ENCODE peak calls at places on chromosomes 2 and 18, in six cellular contexts. One of them, this sample, is unnamed. For H3K27me3 and H3K9me3, the result is how much of the 10 kb centered on the place peaks cover.

GRCh38 chr2:240739797-240740196 is 48.1 kb downstream of the AQP12A start:
- DNase-seq in HCT116: no peak
- DNase-seq in MG63: no peak
- DNase-seq in sigmoid colon: no peak
- DNase-seq in GM12878: no peak
- DNase-seq in MM.1S: no peak
- DNase-seq in this sample: no peak

GRCh38 chr2:97732436-97733340 is 19.3 kb downstream of the ZAP70 start:
- DNase-seq in GM12878: no peak
- DNase-seq in sigmoid colon: no peak
- DNase-seq in MM.1S: no peak
- DNase-seq in MG63: no peak
- DNase-seq in HCT116: no peak
- DNase-seq in this sample: no peak

GRCh38 chr18:7758764-7759163 is 191.6 kb downstream of the PTPRM start:
- DNase-seq in HCT116: no peak
- DNase-seq in MM.1S: no peak
- DNase-seq in GM12878: no peak
- DNase-seq in MG63: no peak
- DNase-seq in sigmoid colon: no peak
- DNase-seq in this sample: no peak

GRCh38 chr18:73842795-73843394 is 304.7 kb downstream of the FBXO15 start:
- DNase-seq in GM12878: peak
- DNase-seq in HCT116: peak
- DNase-seq in MM.1S: peak
- DNase-seq in MG63: peak
- DNase-seq in sigmoid colon: no peak
- DNase-seq in this sample: peak

GRCh38 chr2:197306691-197307030 is 3.9 kb downstream of the ANKRD44 start:
- DNase-seq in MG63: peak
- DNase-seq in HCT116: no peak
- DNase-seq in GM12878: no peak
- DNase-seq in sigmoid colon: peak
- DNase-seq in MM.1S: peak
- DNase-seq in this sample: no peak

GRCh38 chr2:77778917-77779316 is 256.7 kb upstream of the LRRTM4 start:
- DNase-seq in GM12878: no peak
- DNase-seq in MG63: no peak
- DNase-seq in HCT116: no peak
- DNase-seq in MM.1S: no peak
- DNase-seq in sigmoid colon: no peak
- DNase-seq in this sample: no peak

GRCh38 chr2:107525420-107525819 is 301.3 kb upstream of the RGPD4 start:
- DNase-seq in sigmoid colon: no peak
- DNase-seq in MG63: peak
- DNase-seq in MM.1S: no peak
- DNase-seq in HCT116: no peak
- DNase-seq in GM12878: no peak
- DNase-seq in this sample: no peak

GRCh38 chr18:24792164-24792563 is 331.7 kb downstream of the HRH4 start:
- DNase-seq in sigmoid colon: no peak
- DNase-seq in MM.1S: no peak
- DNase-seq in GM12878: no peak
- DNase-seq in HCT116: no peak
- DNase-seq in MG63: peak
- DNase-seq in this sample: no peak

GRCh38 chr2:46490521-46491141 is 11.3 kb downstream of the TMEM247 start:
- DNase-seq in MG63: no peak
- DNase-seq in GM12878: no peak
- DNase-seq in HCT116: no peak
- DNase-seq in MM.1S: no peak
- DNase-seq in sigmoid colon: peak
- DNase-seq in this sample: no peak

GRCh38 chr18:13227910-13228309 is 9.3 kb downstream of the LDLRAD4 start:
- DNase-seq in MG63: no peak
- DNase-seq in MM.1S: no peak
- DNase-seq in HCT116: no peak
- DNase-seq in sigmoid colon: no peak
- DNase-seq in GM12878: no peak
- DNase-seq in this sample: no peak

GRCh38 chr2:177692828-177693269 is 300.3 kb downstream of the AGPS start:
- DNase-seq in sigmoid colon: no peak
- DNase-seq in MM.1S: no peak
- DNase-seq in GM12878: no peak
- DNase-seq in HCT116: no peak
- DNase-seq in MG63: no peak
- DNase-seq in this sample: no peak

GRCh38 chr2:181678033-181678586 is 2.2 kb downstream of the NEUROD1 start:
- DNase-seq in sigmoid colon: peak
- DNase-seq in MG63: peak
- DNase-seq in MM.1S: no peak
- DNase-seq in HCT116: no peak
- DNase-seq in GM12878: no peak
- DNase-seq in this sample: peak

GRCh38 chr2:237600205-237600846 is 9.8 kb upstream of the RAB17 start:
- DNase-seq in sigmoid colon: peak
- DNase-seq in MM.1S: peak
- DNase-seq in HCT116: no peak
- DNase-seq in GM12878: no peak
- DNase-seq in MG63: peak
- DNase-seq in this sample: no peak

GRCh38 chr2:157333304-157334047 is 7.9 kb upstream of the ERMN start:
- DNase-seq in GM12878: no peak
- DNase-seq in MG63: no peak
- DNase-seq in sigmoid colon: no peak
- DNase-seq in HCT116: no peak
- DNase-seq in MM.1S: no peak
- DNase-seq in this sample: no peak

GRCh38 chr2:54416166-54416798 is 39.8 kb upstream of the SPTBN1 start:
- DNase-seq in GM12878: no peak
- DNase-seq in sigmoid colon: no peak
- DNase-seq in MM.1S: no peak
- DNase-seq in MG63: no peak
- DNase-seq in HCT116: no peak
- DNase-seq in this sample: no peak

GRCh38 chr18:34659579-34660517 is 50.2 kb upstream of the DTNA start:
- DNase-seq in HCT116: peak
- DNase-seq in MG63: peak
- DNase-seq in sigmoid colon: peak
- DNase-seq in MM.1S: no peak
- DNase-seq in GM12878: no peak
- DNase-seq in this sample: no peak

GRCh38 chr18:70154591-70155194 is 50.8 kb downstream of the RTTN start:
- DNase-seq in sigmoid colon: no peak
- DNase-seq in HCT116: no peak
- DNase-seq in MG63: no peak
- DNase-seq in GM12878: no peak
- DNase-seq in MM.1S: no peak
- DNase-seq in this sample: no peak

GRCh38 chr18:4524096-4524495 is 69.0 kb upstream of the DLGAP1 start:
- DNase-seq in HCT116: no peak
- DNase-seq in MM.1S: no peak
- DNase-seq in sigmoid colon: no peak
- DNase-seq in GM12878: no peak
- DNase-seq in MG63: no peak
- DNase-seq in this sample: no peak

GRCh38 chr2:28457237-28457636 is 38.6 kb upstream of the PLB1 start:
- DNase-seq in HCT116: no peak
- DNase-seq in MM.1S: no peak
- DNase-seq in sigmoid colon: peak
- DNase-seq in MG63: no peak
- DNase-seq in GM12878: no peak
- DNase-seq in this sample: no peak

GRCh38 chr2:158969162-158969716 is 799 bp downstream of the TANC1 start:
- DNase-seq in sigmoid colon: no peak
- DNase-seq in MG63: no peak
- DNase-seq in HCT116: no peak
- DNase-seq in GM12878: no peak
- DNase-seq in MM.1S: no peak
- DNase-seq in this sample: no peak

GRCh38 chr2:144183744-144184143 is 336.2 kb downstream of the ZEB2 start:
- DNase-seq in HCT116: no peak
- DNase-seq in MM.1S: no peak
- DNase-seq in sigmoid colon: no peak
- DNase-seq in MG63: no peak
- DNase-seq in GM12878: peak
- DNase-seq in this sample: peak

GRCh38 chr2:241773511-241774418 is 2.9 kb upstream of the GAL3ST2 start:
- DNase-seq in sigmoid colon: peak
- DNase-seq in MM.1S: no peak
- DNase-seq in HCT116: no peak
- DNase-seq in GM12878: no peak
- DNase-seq in MG63: no peak
- DNase-seq in this sample: no peak

GRCh38 chr2:219293736-219294201 is 14.6 kb downstream of the DNAJB2 start:
- DNase-seq in GM12878: no peak
- DNase-seq in sigmoid colon: peak
- DNase-seq in HCT116: no peak
- DNase-seq in MG63: no peak
- DNase-seq in MM.1S: no peak
- DNase-seq in this sample: no peak
- H3K4me3 ChIP-seq in GM12878: no peak
- H3K4me3 ChIP-seq in sigmoid colon: no peak
- H3K4me3 ChIP-seq in HCT116: no peak
- H3K4me3 ChIP-seq in MG63: no peak
- H3K4me3 ChIP-seq in MM.1S: no peak
- H3K4me3 ChIP-seq in this sample: no peak

DNA sequence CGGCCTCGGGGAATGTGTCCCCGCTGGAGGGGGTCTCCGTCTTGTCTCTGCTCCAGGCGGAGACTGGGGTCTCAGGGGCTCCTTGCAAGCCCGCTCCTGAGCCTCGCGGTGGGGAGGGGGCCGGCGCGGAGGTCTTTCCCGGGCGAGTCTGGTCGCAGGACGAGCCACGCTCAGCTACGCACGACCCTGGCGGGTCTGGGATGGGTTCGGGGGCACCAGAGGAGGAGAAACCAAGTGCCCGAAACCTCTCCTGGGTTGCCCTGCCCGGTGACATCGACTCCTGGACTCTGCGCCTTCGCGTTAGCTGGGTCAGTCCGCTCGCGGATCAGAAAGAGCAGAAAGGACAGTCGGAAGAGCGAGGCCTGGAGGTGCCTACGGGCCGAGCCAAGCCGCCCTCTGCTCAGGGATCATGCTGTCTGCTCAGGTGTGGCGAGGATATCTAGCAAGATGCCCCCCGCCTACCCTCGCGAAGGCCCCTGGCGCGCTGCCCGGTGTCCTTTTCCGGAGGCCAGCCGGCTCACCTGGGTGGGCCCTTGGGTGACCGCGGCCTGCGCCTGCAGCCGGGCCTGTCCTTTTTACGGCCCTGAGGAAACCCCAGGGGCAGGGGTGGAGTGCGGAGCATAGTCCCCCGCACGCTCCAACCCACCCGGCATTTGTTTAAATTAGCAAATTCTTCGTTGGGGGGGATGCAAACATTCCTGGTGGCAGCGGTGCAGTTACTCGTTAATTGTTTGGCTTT is 58.7 kb downstream of the SNORC start:
- DNase-seq in MG63: no peak
- DNase-seq in HCT116: no peak
- DNase-seq in GM12878: no peak
- DNase-seq in sigmoid colon: no peak
- DNase-seq in MM.1S: no peak
- DNase-seq in this sample: no peak
- H3K27me3 ChIP-seq in MG63: under half
- H3K27me3 ChIP-seq in HCT116: under half
- H3K27me3 ChIP-seq in GM12878: under half
- H3K27me3 ChIP-seq in sigmoid colon: half or more
- H3K27me3 ChIP-seq in MM.1S: under half
- H3K27me3 ChIP-seq in this sample: under half

DNA sequence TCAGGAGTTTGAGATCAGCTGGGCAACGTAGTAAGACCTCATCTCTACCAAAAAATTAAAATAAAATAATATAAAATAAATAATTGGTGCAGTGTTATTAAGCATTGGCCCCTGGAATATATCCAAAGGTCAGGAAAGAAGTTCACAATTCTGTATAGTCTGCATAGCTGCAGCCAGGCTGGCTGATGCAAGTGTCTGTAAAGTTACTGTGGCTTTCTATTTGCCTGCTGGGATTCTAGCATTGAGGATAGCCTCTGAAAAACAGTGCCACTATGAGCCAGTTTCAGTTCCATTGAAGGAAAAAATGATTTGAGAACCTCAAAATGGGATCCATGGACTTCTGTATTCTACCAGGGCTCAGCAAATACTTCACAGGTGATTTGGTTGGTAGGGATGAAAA is 208.6 kb downstream of the PARD3B start:
- DNase-seq in sigmoid colon: no peak
- DNase-seq in MG63: no peak
- DNase-seq in GM12878: no peak
- DNase-seq in MM.1S: no peak
- DNase-seq in HCT116: no peak
- DNase-seq in this sample: no peak
- H3K9me3 ChIP-seq in sigmoid colon: under half
- H3K9me3 ChIP-seq in MG63: under half
- H3K9me3 ChIP-seq in GM12878: under half
- H3K9me3 ChIP-seq in MM.1S: under half
- H3K9me3 ChIP-seq in HCT116: under half
- H3K9me3 ChIP-seq in this sample: under half

GRCh38 chr2:88857951-88858406 is 166.5 kb downstream of the RPIA start:
- DNase-seq in GM12878: no peak
- DNase-seq in sigmoid colon: no peak
- DNase-seq in HCT116: no peak
- DNase-seq in MM.1S: no peak
- DNase-seq in MG63: peak
- DNase-seq in this sample: no peak
- H3K4me3 ChIP-seq in GM12878: no peak
- H3K4me3 ChIP-seq in sigmoid colon: no peak
- H3K4me3 ChIP-seq in HCT116: no peak
- H3K4me3 ChIP-seq in MM.1S: no peak
- H3K4me3 ChIP-seq in MG63: no peak
- H3K4me3 ChIP-seq in this sample: no peak

DNA sequence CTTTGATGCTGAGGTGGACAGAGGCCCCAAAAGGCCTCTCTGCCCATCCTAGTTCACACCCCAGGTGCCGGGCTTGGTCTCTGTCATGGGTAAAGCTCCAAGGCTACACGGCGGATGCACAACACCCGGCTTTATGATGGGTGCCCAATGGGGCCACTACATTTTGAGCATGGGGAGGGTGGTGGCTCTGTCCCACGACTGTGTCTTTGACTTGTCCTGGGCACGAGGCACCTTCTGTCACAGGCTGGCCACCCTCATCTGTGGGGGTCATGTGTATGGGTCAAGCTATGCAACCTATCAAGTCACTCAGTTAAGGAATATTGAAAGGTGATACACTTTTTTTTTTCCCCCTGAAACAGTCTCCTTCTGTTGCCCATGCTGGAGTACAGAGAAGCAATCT is 63.7 kb downstream of the EDAR start:
- DNase-seq in MG63: no peak
- DNase-seq in GM12878: no peak
- DNase-seq in sigmoid colon: peak
- DNase-seq in MM.1S: no peak
- DNase-seq in HCT116: no peak
- DNase-seq in this sample: no peak
- H3K27me3 ChIP-seq in MG63: under half
- H3K27me3 ChIP-seq in GM12878: under half
- H3K27me3 ChIP-seq in sigmoid colon: under half
- H3K27me3 ChIP-seq in MM.1S: under half
- H3K27me3 ChIP-seq in HCT116: under half
- H3K27me3 ChIP-seq in this sample: under half

GRCh38 chr2:167972746-167973145 is 274.6 kb downstream of the STK39 start:
- DNase-seq in sigmoid colon: no peak
- DNase-seq in GM12878: no peak
- DNase-seq in MM.1S: no peak
- DNase-seq in MG63: no peak
- DNase-seq in HCT116: no peak
- DNase-seq in this sample: no peak
- H3K9me3 ChIP-seq in sigmoid colon: under half
- H3K9me3 ChIP-seq in GM12878: under half
- H3K9me3 ChIP-seq in MM.1S: under half
- H3K9me3 ChIP-seq in MG63: under half
- H3K9me3 ChIP-seq in HCT116: under half
- H3K9me3 ChIP-seq in this sample: under half